ENCODE peak calls at places on chromosomes 5 and 9, in four cellular contexts. G is GM10248, T is tibial nerve, A is A549. Z is an unnamed sample.

GRCh38 chr5:167050568-167051214 is 1240.8 kb upstream of the WWC1 start:
- DNase-seq in A (no peak), T (no peak), G (no peak), Z (no peak)

GRCh38 chr5:147394273-147394672 is 115.6 kb downstream of the DPYSL3 start:
- DNase-seq in G (no peak), A (no peak), T (no peak), Z (no peak)

GRCh38 chr9:109115931-109116541 is 3.7 kb downstream of the TMEM245 start:
- DNase-seq in A (no peak), G (no peak), T (no peak), Z (no peak)

GRCh38 chr5:37275521-37275920 is 26.3 kb upstream of the CPLANE1 start:
- DNase-seq in G (no peak), A (peak; percentile 12), T (no peak), Z (no peak)

GRCh38 chr5:168282120-168282519 is 9.3 kb upstream of the WWC1 start:
- DNase-seq in T (no peak), G (no peak), A (peak; percentile 48), Z (no peak)

GRCh38 chr9:34322899-34323591 is 6.0 kb downstream of the KIF24 start:
- DNase-seq in G (no peak), T (no peak), A (no peak), Z (no peak)

GRCh38 chr9:110635589-110635988 is 33.0 kb upstream of the MUSK start:
- DNase-seq in A (no peak), T (no peak), G (no peak), Z (no peak)

GRCh38 chr5:179416114-179416730 is 71.0 kb upstream of the ADAMTS2 start:
- DNase-seq in G (no peak), A (no peak), T (no peak), Z (no peak)

GRCh38 chr9:110900451-110900850 is 137.8 kb downstream of the LPAR1 start:
- DNase-seq in A (no peak), G (no peak), T (no peak), Z (no peak)

DNA sequence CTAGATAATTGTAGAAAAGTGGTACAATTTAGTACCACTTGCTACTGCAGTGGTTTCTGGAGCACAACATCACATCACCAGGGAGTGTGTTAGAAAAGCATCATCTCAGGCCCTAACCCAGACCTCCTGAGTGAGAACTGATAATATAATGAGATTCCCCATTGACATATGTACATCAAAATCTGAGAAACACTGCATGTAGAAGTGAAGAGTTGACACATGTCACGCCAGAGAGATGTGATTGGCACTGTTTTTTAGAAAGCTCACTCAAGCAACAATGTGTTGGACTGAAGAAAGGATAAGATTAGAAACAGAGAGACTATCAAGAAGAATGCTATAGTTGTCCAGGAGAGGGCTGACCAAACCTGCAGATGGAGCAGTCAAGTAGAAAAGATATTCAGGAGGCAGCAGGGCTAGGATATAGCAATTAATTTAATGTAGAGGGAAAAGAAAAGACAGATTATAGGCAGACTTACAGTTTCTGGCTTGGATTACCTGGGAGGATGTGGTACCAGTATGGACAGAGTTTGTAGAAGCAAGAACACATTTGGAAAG is 324.4 kb upstream of the ADAMTSL1 start:
- DNase-seq in T (no peak), A (no peak), G (no peak), Z (no peak)
- TF ChIP-seq CTCF in T (no peak), A (no peak), G (no peak), Z (no peak)

DNA sequence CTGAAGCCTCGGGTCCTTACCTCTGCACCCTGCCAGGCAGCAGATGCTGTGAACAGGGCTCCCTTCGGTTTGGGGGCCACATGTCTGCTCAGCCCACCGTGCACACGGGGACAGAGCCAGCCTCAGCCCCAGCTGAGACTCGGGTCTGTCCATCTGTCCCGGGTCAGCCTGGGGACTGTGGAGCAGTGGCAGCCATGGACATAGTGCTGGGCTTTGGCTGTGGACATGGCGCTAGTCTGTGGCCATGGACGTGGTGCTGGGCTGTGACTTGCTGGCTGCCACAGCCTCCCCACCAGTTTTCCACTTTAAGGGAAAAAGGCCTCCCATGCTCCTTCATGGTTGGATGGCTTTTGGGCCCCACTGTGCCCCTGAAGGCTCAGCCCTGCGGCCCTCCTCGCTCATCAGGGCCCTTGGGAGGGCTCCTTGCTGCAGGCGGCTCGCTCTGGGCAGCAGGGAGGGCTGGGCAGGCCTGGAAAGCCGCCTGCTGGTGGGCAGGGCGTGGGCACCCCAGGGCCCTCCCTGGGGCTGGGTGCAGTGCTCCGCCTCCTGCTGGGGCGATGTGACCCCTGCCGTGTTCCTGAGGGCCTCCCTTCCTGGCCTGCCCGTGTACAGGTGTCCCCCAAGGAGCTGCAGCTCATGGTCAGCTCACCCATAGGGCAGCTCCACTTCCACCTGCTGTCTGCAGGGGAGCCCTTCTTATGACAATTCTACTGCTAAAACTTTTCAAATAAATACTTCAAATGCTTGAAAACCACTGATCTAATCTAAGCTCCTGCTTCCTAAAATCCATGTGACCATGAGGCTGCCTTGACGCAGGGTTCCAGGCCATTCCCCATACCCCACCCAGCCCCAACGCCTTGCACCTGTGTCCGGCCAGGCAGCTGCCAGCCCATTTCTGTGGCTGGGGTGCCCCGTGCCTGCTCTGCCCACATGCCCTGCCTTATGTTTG is 112.1 kb upstream of the LMX1B start:
- DNase-seq in A (no peak), G (no peak), T (no peak), Z (no peak)
- TF ChIP-seq CTCF in A (no peak), G (no peak), T (no peak), Z (no peak)

GRCh38 chr5:73523861-73524260 is 25.6 kb downstream of the BTF3 start:
- DNase-seq in T (no peak), A (no peak), G (no peak), Z (no peak)

GRCh38 chr5:73528248-73528647 is 30.0 kb downstream of the BTF3 start:
- DNase-seq in G (no peak), T (no peak), A (no peak), Z (no peak)

GRCh38 chr5:73519531-73520283 is 21.5 kb downstream of the BTF3 start:
- DNase-seq in A (peak; percentile 86), G (peak; percentile 85), T (peak; percentile 38), Z (peak; percentile 78)

GRCh38 chr5:73525606-73526005 is 27.4 kb downstream of the BTF3 start:
- DNase-seq in G (no peak), T (no peak), A (no peak), Z (no peak)

GRCh38 chr5:73522989-73523388 is 24.7 kb downstream of the BTF3 start:
- DNase-seq in A (no peak), T (no peak), G (no peak), Z (no peak)
- TF ChIP-seq CTCF in A (no peak), T (no peak), G (no peak), Z (no peak)

DNA sequence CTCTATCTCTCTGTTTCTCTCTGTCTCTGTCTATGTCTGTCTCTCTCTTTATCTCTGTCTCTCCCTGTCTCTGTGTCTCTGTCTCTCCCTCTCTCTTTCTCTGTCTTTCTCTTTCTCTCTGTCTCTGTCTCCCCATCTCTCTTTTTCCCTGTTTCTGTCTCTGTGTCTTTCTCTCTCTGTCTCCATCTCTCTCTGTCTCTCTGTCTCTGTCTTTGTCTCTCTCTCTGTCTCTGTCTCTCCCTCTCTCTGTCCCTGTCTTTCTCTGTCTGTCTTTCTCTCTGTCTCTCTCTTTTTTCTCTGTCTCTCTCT is 2.1 kb upstream of the SLC6A19 start:
- DNase-seq in T (no peak), G (no peak), A (no peak), Z (no peak)
- TF ChIP-seq CTCF in T (no peak), G (no peak), A (no peak), Z (no peak)

DNA sequence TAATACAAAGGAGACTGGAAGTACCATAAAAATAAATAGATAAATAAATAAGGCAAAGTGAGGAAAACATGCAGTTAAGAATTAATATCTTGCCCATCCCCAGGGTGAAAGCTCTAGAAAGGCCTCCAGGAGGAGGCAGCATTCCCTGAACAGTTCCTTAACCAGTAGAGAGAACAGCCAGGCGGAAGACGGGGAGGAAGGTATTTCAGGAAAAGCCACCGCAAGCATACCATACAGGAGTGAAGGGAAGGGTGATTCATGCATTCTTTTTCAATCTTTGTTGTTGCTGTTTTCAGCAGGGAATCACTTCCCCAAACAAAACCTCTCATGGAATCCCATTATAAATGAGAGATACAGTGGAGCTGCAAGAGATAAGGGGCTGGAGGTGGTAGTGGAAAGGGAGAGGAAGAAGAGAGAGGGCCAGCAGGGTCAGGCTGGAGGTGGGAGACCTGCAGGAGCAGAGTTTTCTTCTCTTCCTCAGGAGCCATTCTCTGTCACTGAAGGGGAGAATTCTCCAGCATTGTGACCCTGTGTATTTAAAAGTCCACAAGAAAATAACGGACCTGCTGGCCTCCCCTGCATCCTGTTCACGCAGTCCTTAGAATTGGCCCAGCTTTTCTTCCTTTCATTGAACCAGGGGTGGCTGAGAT is 256.0 kb downstream of the FAM114A2 start:
- DNase-seq in T (no peak), G (no peak), A (no peak), Z (no peak)
- TF ChIP-seq CTCF in T (no peak), G (no peak), A (no peak), Z (no peak)

GRCh38 chr5:10689391-10690081 is 71.5 kb downstream of the DAP start:
- DNase-seq in A (peak; percentile 67), T (no peak), G (no peak), Z (peak; percentile 68)
- TF ChIP-seq CTCF in A (peak; percentile 30), T (peak; percentile 7), G (peak; percentile 26), Z (peak; percentile 61)

GRCh38 chr9:124225945-124226344 is 31.8 kb upstream of the NEK6 start:
- DNase-seq in A (no peak), T (no peak), G (no peak), Z (no peak)
- TF ChIP-seq CTCF in A (no peak), T (no peak), G (no peak), Z (no peak)